ENCODE peak calls at places on chromosomes 13 and 19, in four cellular contexts. M is vagina, N is uterus, R is cardiac muscle cell. D is an unnamed sample.

GRCh38 chr13:59447846-59448620 is 715.7 kb downstream of the DIAPH3 start:
- DNase-seq in M (no peak), N (no peak), R (peak), D (no peak)

GRCh38 chr19:51070334-51070886 is 5.5 kb upstream of the KLK13 start:
- DNase-seq in M (peak), N (no peak), R (no peak), D (no peak)

GRCh38 chr13:57641071-57641470 is 9.5 kb downstream of the PCDH17 start:
- DNase-seq in M (no peak), N (no peak), R (no peak), D (no peak)

GRCh38 chr13:110001622-110002275 is 215.4 kb upstream of the IRS2 start:
- DNase-seq in M (no peak), N (no peak), R (peak), D (no peak)

GRCh38 chr13:76683854-76684253 is 202.4 kb downstream of the KCTD12 start:
- DNase-seq in M (no peak), N (no peak), R (no peak), D (no peak)

GRCh38 chr19:17385878-17386611 is 8.0 kb downstream of the CCDC194 start:
- DNase-seq in M (no peak), N (peak), R (peak), D (peak)

GRCh38 chr13:57627663-57628062 is 3.9 kb upstream of the PCDH17 start:
- DNase-seq in M (no peak), N (no peak), R (peak), D (no peak)

GRCh38 chr13:35471466-35472307 is 4.8 kb downstream of the MAB21L1 start:
- DNase-seq in M (no peak), N (no peak), R (peak), D (no peak)

GRCh38 chr13:43364210-43365041 is 341.0 kb downstream of the DNAJC15 start:
- DNase-seq in M (no peak), N (peak), R (peak), D (no peak)

GRCh38 chr13:57569981-57570380 is 61.6 kb upstream of the PCDH17 start:
- DNase-seq in M (no peak), N (no peak), R (no peak), D (no peak)

GRCh38 chr13:45370922-45371406 is 30.0 kb upstream of the TPT1 start:
- DNase-seq in M (no peak), N (peak), R (peak), D (peak)

GRCh38 chr13:34258646-34259386 is 440.9 kb downstream of the RFC3 start:
- DNase-seq in M (no peak), N (no peak), R (no peak), D (no peak)

GRCh38 chr13:76937416-76937815 is 10.9 kb upstream of the ACOD1 start:
- DNase-seq in M (no peak), N (no peak), R (peak), D (no peak)

GRCh38 chr13:59665736-59666135 is 498.0 kb downstream of the DIAPH3 start:
- DNase-seq in M (no peak), N (no peak), R (peak), D (no peak)

GRCh38 chr19:37813340-37813739 is 34.0 kb upstream of the ZNF573 start:
- DNase-seq in M (no peak), N (no peak), R (no peak), D (no peak)

GRCh38 chr19:35590875-35591274 is 4.9 kb downstream of the PMIS2 start:
- DNase-seq in M (no peak), N (no peak), R (no peak), D (no peak)

GRCh38 chr19:44447864-44448674 is at the start of gene ZNF229:
- DNase-seq in M (no peak), N (peak), R (peak), D (peak)

GRCh38 chr13:65907656-65908441 is 1322.3 kb downstream of the PCDH9 start:
- DNase-seq in M (no peak), N (no peak), R (no peak), D (no peak)

GRCh38 chr19:35543280-35544109 is 1.9 kb upstream of the TMEM147 start:
- DNase-seq in M (no peak), N (no peak), R (no peak), D (no peak)

GRCh38 chr13:91046715-91047327 is 300.7 kb upstream of the MIR17HG start:
- DNase-seq in M (no peak), N (no peak), R (no peak), D (no peak)

GRCh38 chr19:30269638-30270037 is 102.5 kb upstream of the ZNF536 start:
- DNase-seq in M (no peak), N (no peak), R (no peak), D (no peak)

GRCh38 chr13:20685042-20685441 is 18.5 kb upstream of the IL17D start:
- DNase-seq in M (no peak), N (no peak), R (no peak), D (no peak)

GRCh38 chr13:101917475-101917810 is 465.0 kb downstream of the ITGBL1 start:
- DNase-seq in M (no peak), N (no peak), R (no peak), D (no peak)

GRCh38 chr13:110027470-110028240 is 241.3 kb upstream of the IRS2 start:
- DNase-seq in M (no peak), N (no peak), R (no peak), D (no peak)

GRCh38 chr19:31548941-31549340 is 199.7 kb upstream of the TSHZ3 start:
- DNase-seq in M (no peak), N (peak), R (peak), D (peak)

GRCh38 chr13:61774903-61775302 is 359.3 kb upstream of the PCDH20 start:
- DNase-seq in M (no peak), N (no peak), R (no peak), D (no peak)

GRCh38 chr13:108827637-108828036 is 198.2 kb downstream of the MYO16 start:
- DNase-seq in M (no peak), N (no peak), R (no peak), D (no peak)

GRCh38 chr13:25468330-25469178 is 96.8 kb downstream of the ATP8A2 start:
- DNase-seq in M (no peak), N (no peak), R (peak), D (no peak)

GRCh38 chr19:29293736-29294342 is 80.9 kb upstream of the UQCRFS1 start:
- DNase-seq in M (no peak), N (no peak), R (peak), D (no peak)

DNA sequence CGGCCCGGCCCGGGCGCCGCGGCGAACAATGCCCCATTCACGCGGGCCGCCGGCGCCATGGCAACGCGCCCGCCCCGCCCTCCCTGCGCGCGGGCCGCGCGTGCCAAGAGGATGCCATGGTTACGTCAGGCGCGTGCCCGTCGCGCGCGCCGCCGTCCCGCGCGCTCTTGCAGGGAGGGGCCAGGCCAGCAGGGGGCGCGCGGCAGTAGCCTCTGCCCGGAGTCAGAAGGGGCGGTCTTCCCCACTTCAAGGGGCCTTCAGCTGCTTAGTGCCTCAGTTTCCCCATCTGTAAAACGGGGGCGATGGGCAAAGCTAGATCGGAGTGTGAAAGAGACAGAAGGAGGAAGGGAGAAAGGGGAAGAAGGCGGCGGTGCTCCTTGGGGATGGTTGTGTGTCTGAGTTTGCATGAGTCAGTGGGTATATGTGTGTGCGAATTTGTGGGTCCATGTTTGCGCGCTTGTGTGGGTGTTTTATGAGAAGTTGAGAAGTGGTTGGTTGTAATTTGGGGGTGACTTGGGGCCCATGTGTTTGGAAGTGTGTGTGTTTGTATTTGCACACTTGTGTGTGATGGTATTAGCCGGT is 11.6 kb upstream of the NFIX start:
- DNase-seq in M (no peak), N (peak), R (peak), D (peak)
- TF ChIP-seq CTCF in M (peak), N (peak), R (peak), D (peak)

GRCh38 chr13:112710855-112711527 is 21.2 kb downstream of the ATP11A start:
- DNase-seq in M (no peak), N (peak), R (peak), D (peak)
- H3K27ac ChIP-seq in M (peak), N (peak), R (peak), D (peak)

GRCh38 chr19:3362217-3362907 is 4.0 kb upstream of the NFIC start:
- DNase-seq in M (no peak), N (no peak), R (no peak), D (no peak)
- TF ChIP-seq CTCF in M (no peak), N (no peak), R (no peak), D (no peak)

GRCh38 chr13:99746857-99747710 is 224.5 kb downstream of the ZIC5 start:
- DNase-seq in M (no peak), N (no peak), R (no peak), D (no peak)
- H3K27ac ChIP-seq in M (no peak), N (no peak), R (peak), D (no peak)

DNA sequence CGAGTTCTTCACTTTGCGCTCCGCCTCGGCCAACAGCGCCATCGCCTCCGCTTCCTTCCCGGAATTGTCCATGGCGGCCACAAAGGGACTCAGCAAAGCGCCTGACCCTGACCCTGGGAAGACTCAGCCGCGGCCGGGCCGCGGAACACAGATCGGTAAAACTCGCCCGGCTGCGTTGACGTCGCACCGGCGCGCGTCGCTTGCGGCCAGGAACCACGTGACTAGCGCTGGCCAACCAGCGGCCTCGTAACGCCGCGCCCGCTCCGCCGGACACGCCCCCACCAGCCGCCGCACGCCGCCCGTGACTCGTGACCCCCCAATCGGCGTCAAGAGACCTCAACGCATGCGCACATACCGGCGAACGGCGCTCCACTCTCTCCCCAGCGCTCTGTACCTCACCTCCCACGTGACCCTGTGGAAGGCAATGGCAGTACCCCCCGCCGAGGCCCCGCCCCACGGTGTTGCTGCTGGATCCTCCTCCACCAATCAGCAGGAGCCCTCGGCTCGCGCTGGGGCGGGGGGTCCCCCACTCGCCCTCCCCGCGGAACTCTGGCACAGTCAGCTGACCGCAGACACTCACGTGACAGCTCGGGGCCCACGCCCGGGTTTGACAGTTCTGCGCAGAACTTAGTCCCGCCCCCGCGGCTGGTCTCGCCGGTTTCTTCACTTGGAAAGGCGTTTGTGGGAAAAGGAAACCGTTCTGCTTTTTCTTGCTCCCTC is at the start of gene NAPA:
- DNase-seq in M (peak), N (peak), R (peak), D (peak)
- TF ChIP-seq CTCF in M (no peak), N (peak), R (no peak), D (no peak)

GRCh38 chr13:79525051-79525450 is 44.1 kb downstream of the NDFIP2 start:
- DNase-seq in M (no peak), N (no peak), R (no peak), D (no peak)
- H3K27ac ChIP-seq in M (no peak), N (no peak), R (no peak), D (peak)

GRCh38 chr19:38974599-38975213 is 836 bp downstream of the FBXO17 start:
- DNase-seq in M (no peak), N (no peak), R (peak), D (no peak)
- TF ChIP-seq CTCF in M (no peak), N (no peak), R (no peak), D (no peak)

GRCh38 chr19:658059-658839 is 4.8 kb downstream of the RNF126 start:
- DNase-seq in M (no peak), N (no peak), R (no peak), D (no peak)
- H3K27ac ChIP-seq in M (peak), N (no peak), R (no peak), D (peak)

GRCh38 chr13:98556968-98557591 is 19.8 kb downstream of the STK24 start:
- DNase-seq in M (no peak), N (no peak), R (no peak), D (no peak)
- TF ChIP-seq CTCF in M (no peak), N (no peak), R (no peak), D (peak)

GRCh38 chr19:12943437-12944044 is 2.1 kb upstream of the RAD23A start:
- DNase-seq in M (no peak), N (no peak), R (no peak), D (no peak)

GRCh38 chr19:12946092-12946845 is 607 bp downstream of the RAD23A start:
- DNase-seq in M (no peak), N (peak), R (peak), D (peak)

GRCh38 chr19:12940897-12941296 is 2.5 kb downstream of the CALR start:
- DNase-seq in M (no peak), N (no peak), R (no peak), D (no peak)

GRCh38 chr19:12945479-12946091 is at the start of gene RAD23A:
- DNase-seq in M (no peak), N (peak), R (peak), D (peak)

GRCh38 chr19:12944064-12944674 is 1.5 kb upstream of the RAD23A start:
- DNase-seq in M (no peak), N (no peak), R (no peak), D (no peak)
- H3K27ac ChIP-seq in M (peak), N (no peak), R (peak), D (no peak)